ENCODE peak calls at places on chromosomes 1 and 21, in nine cellular contexts. I is NCI-H69; W is activated naive CD4-positive, alpha-beta T cell treated with anti-CD3 and anti-CD28 coated beads, Interleukin-2, amount 50 U/mL, for 16 hours; Q is activated CD4-positive, alpha-beta T cell treated with anti-CD3 and anti-CD28 coated beads for 24 hours; N is pancreas; E is RWPE1; Y is GM13977; L is dorsolateral prefrontal cortex; G is astrocyte of the spinal cord. U is an unnamed sample.
A peak's percentile ranks its signal among the peaks of the same experiment; 100 is the strongest.

GRCh38 chr1:169307176-169307575 is 60.4 kb downstream of the NME7 start:
- DNase-seq in E (no peak), I (peak; percentile 83), G (no peak), L (no peak), N (no peak), Y (no peak), Q (no peak), W (no peak), U (no peak)

GRCh38 chr21:27806261-27806660 is 839.4 kb upstream of the ADAMTS5 start:
- DNase-seq in W (no peak), N (no peak), G (no peak), E (no peak), Y (no peak), Q (no peak), I (no peak), L (no peak), U (no peak)

GRCh38 chr1:2342384-2343022 is 48.9 kb downstream of the MORN1 start:
- DNase-seq in W (no peak), Y (no peak), E (no peak), N (peak; percentile 28), Q (no peak), L (no peak), I (no peak), G (no peak), U (no peak)

GRCh38 chr1:65494671-65495070 is 74.2 kb downstream of the LEPR start:
- DNase-seq in I (no peak), L (no peak), Q (no peak), W (no peak), G (no peak), N (no peak), Y (no peak), E (no peak), U (no peak)

GRCh38 chr1:242692988-242693387 is 168.5 kb upstream of the PLD5 start:
- DNase-seq in I (no peak), L (no peak), G (no peak), Q (no peak), W (no peak), E (peak; percentile 3), Y (no peak), N (no peak), U (no peak)

GRCh38 chr1:19081218-19081893 is 124.9 kb upstream of the IFFO2 start:
- DNase-seq in G (no peak), N (no peak), I (no peak), Q (no peak), L (no peak), Y (no peak), W (no peak), E (no peak), U (no peak)

GRCh38 chr1:215551806-215552205 is 15.3 kb upstream of the KCTD3 start:
- DNase-seq in L (no peak), W (no peak), Y (no peak), N (no peak), Q (no peak), E (no peak), G (no peak), I (no peak), U (no peak)

GRCh38 chr1:58551741-58552140 is 5.2 kb upstream of the OMA1 start:
- DNase-seq in L (no peak), N (no peak), I (no peak), Y (no peak), G (no peak), W (no peak), Q (no peak), E (no peak), U (no peak)

GRCh38 chr21:38806153-38806941 is 618 bp downstream of the ETS2 start:
- DNase-seq in N (peak; percentile 79), W (peak; percentile 52), Q (no peak), G (no peak), L (no peak), Y (peak; percentile 62), E (no peak), I (peak; percentile 67), U (peak; percentile 45)

GRCh38 chr1:179087665-179088064 is 5.8 kb downstream of the TOR3A start:
- DNase-seq in G (peak; percentile 22), W (no peak), E (no peak), I (peak; percentile 43), Y (no peak), Q (no peak), N (no peak), L (no peak), U (no peak)

GRCh38 chr1:89483010-89483756 is 41.4 kb upstream of the LRRC8B start:
- DNase-seq in N (no peak), Q (peak; percentile 75), E (peak; percentile 52), G (peak; percentile 86), Y (peak; percentile 62), I (peak; percentile 83), W (peak; percentile 78), L (peak; percentile 83), U (peak; percentile 79)

GRCh38 chr1:160365325-160365724 is 1.5 kb upstream of the NHLH1 start:
- DNase-seq in Y (no peak), W (no peak), Q (no peak), G (no peak), I (peak; percentile 95), L (no peak), N (no peak), E (no peak), U (peak; percentile 28)

GRCh38 chr1:112716133-112716720 is 1.1 kb upstream of the PPM1J start:
- DNase-seq in I (peak; percentile 76), Q (peak; percentile 78), N (peak; percentile 91), L (peak; percentile 85), Y (peak; percentile 83), E (peak; percentile 81), G (peak; percentile 90), W (peak; percentile 79), U (peak; percentile 86)

GRCh38 chr1:229557913-229558414 is 543 bp downstream of the ABCB10 start:
- DNase-seq in L (peak; percentile 38), G (no peak), Q (no peak), N (peak; percentile 83), I (peak; percentile 73), E (peak; percentile 41), Y (peak; percentile 78), W (peak; percentile 45), U (peak; percentile 7)

GRCh38 chr21:43345746-43346409 is 81.1 kb downstream of the SIK1 start:
- DNase-seq in Q (no peak), N (peak; percentile 62), Y (no peak), I (no peak), W (no peak), L (no peak), E (peak; percentile 51), G (peak; percentile 48), U (no peak)

GRCh38 chr1:222786107-222786506 is 28.7 kb upstream of the DISP1 start:
- DNase-seq in L (no peak), Y (no peak), E (peak; percentile 25), N (no peak), W (no peak), Q (no peak), G (no peak), I (peak; percentile 60), U (no peak)

GRCh38 chr1:119409731-119410130 is 5.2 kb upstream of the HSD3B2 start:
- DNase-seq in W (no peak), L (no peak), N (no peak), G (peak; percentile 21), Q (no peak), E (no peak), Y (no peak), I (no peak), U (no peak)

GRCh38 chr1:96464159-96464558 is 257.4 kb upstream of the PTBP2 start:
- DNase-seq in E (no peak), Q (no peak), N (no peak), I (no peak), L (no peak), Y (no peak), W (no peak), G (no peak), U (no peak)

GRCh38 chr1:110223581-110223980 is 13.5 kb downstream of the KCNC4 start:
- DNase-seq in W (no peak), I (no peak), L (no peak), N (no peak), Y (no peak), Q (no peak), G (no peak), E (no peak), U (no peak)

GRCh38 chr21:17903029-17903806 is 84.1 kb upstream of the C21orf91 start:
- DNase-seq in W (no peak), E (peak; percentile 20), N (no peak), I (peak; percentile 74), G (peak; percentile 65), Q (no peak), Y (peak; percentile 45), L (no peak), U (peak; percentile 64)

GRCh38 chr1:165900576-165901380 is 73.4 kb downstream of the UCK2 start:
- DNase-seq in N (peak; percentile 82), L (no peak), E (peak; percentile 40), Q (no peak), Y (no peak), W (no peak), G (peak; percentile 31), I (peak; percentile 88), U (no peak)

GRCh38 chr1:73034255-73034654 is 751.9 kb upstream of the NEGR1 start:
- DNase-seq in Q (no peak), G (no peak), E (no peak), Y (no peak), L (no peak), W (no peak), N (no peak), I (no peak), U (no peak)

GRCh38 chr1:169308313-169309039 is 59.1 kb downstream of the NME7 start:
- DNase-seq in G (no peak), W (no peak), L (no peak), Y (no peak), E (no peak), N (no peak), Q (no peak), I (peak; percentile 76), U (no peak)

GRCh38 chr1:46062651-46063319 is 69.6 kb downstream of the PIK3R3 start:
- DNase-seq in N (no peak), G (peak; percentile 31), W (peak; percentile 52), L (no peak), Y (no peak), E (no peak), I (no peak), Q (peak; percentile 19), U (peak; percentile 3)

GRCh38 chr1:173175514-173176146 is 31.5 kb downstream of the TNFSF4 start:
- DNase-seq in G (peak; percentile 56), I (no peak), Y (no peak), L (no peak), N (no peak), W (no peak), Q (no peak), E (no peak), U (peak; percentile 53)

GRCh38 chr1:58849556-58849955 is 65.7 kb upstream of the JUN start:
- DNase-seq in E (no peak), N (no peak), G (no peak), I (peak; percentile 28), Q (no peak), Y (no peak), L (no peak), W (no peak), U (no peak)

GRCh38 chr1:169868978-169869377 is 24.7 kb downstream of the SCYL3 start:
- DNase-seq in I (peak; percentile 55), Q (no peak), N (no peak), L (no peak), Y (no peak), E (no peak), G (no peak), W (no peak), U (no peak)

GRCh38 chr1:212232020-212232570 is 53.1 kb upstream of the PPP2R5A start:
- DNase-seq in N (no peak), I (no peak), W (no peak), G (no peak), E (no peak), Y (no peak), Q (no peak), L (no peak), U (no peak)

GRCh38 chr1:232575524-232576040 is 54.4 kb downstream of the SIPA1L2 start:
- DNase-seq in Q (no peak), L (no peak), G (peak; percentile 36), E (no peak), N (no peak), W (no peak), I (peak; percentile 64), Y (no peak), U (no peak)

GRCh38 chr1:56469640-56470371 is 109.6 kb downstream of the PLPP3 start:
- DNase-seq in N (no peak), Y (no peak), W (no peak), G (peak; percentile 32), I (no peak), E (no peak), L (no peak), Q (no peak), U (no peak)

GRCh38 chr1:91871994-91872393 is 14.0 kb downstream of the TGFBR3 start:
- DNase-seq in Y (no peak), E (no peak), Q (no peak), G (peak; percentile 29), L (no peak), N (no peak), W (no peak), I (no peak), U (peak; percentile 69)